ENCODE peak calls at places on chromosomes 16 and 17, in five cellular contexts. M is left cardiac atrium; Q is NCI-H1105; Y is CD8-positive, alpha-beta memory T cell; E is SK-MEL-5. P is an unnamed sample.

GRCh38 chr17:37742114-37742761 is 2.6 kb downstream of the HNF1B start:
- DNase-seq in E (no peak), Q (peak; percentile 13), Y (peak; percentile 1), M (no peak), P (no peak)

GRCh38 chr17:9003355-9004131 is 17.8 kb upstream of the NTN1 start:
- DNase-seq in Q (no peak), M (peak; percentile 47), E (no peak), Y (no peak), P (no peak)

GRCh38 chr17:17413215-17413792 is 63.5 kb upstream of the MED9 start:
- DNase-seq in Q (no peak), M (no peak), E (no peak), Y (no peak), P (no peak)

GRCh38 chr17:80482058-80482318 is 5.6 kb upstream of the NPTX1 start:
- DNase-seq in M (no peak), Y (no peak), E (no peak), Q (no peak), P (no peak)

GRCh38 chr17:60631119-60631518 is 31.1 kb downstream of the PPM1D start:
- DNase-seq in M (no peak), E (no peak), Q (no peak), Y (no peak), P (no peak)

GRCh38 chr17:78966123-78966813 is 13.5 kb downstream of the LGALS3BP start:
- DNase-seq in M (peak; percentile 22), Q (no peak), E (no peak), Y (no peak), P (no peak)

GRCh38 chr16:57386381-57386951 is 14.2 kb downstream of the CX3CL1 start:
- DNase-seq in Y (no peak), E (peak; percentile 58), M (no peak), Q (no peak), P (no peak)

GRCh38 chr17:73791644-73792043 is 147.4 kb upstream of the SDK2 start:
- DNase-seq in Q (no peak), E (no peak), Y (no peak), M (no peak), P (no peak)

GRCh38 chr16:77288222-77288621 is 89.0 kb downstream of the SYCE1L start:
- DNase-seq in E (no peak), Q (no peak), Y (no peak), M (no peak), P (no peak)